ENCODE peak calls at places on chromosomes 12 and 14, in nine cellular contexts. One of them, this sample, is unnamed.

GRCh38 chr12:95815635-95816212 is 25.2 kb upstream of the NTN4 start:
- DNase-seq in transverse colon: no peak
- DNase-seq in HepG2: peak
- DNase-seq in endothelial cell of umbilical vein: peak
- DNase-seq in breast epithelium: no peak
- DNase-seq in GM12892: no peak
- DNase-seq in GM12891: no peak
- DNase-seq in suprapubic skin: no peak
- DNase-seq in stomach: no peak
- DNase-seq in this sample: no peak

GRCh38 chr12:118680361-118680963 is 300.9 kb upstream of the SRRM4 start:
- DNase-seq in suprapubic skin: no peak
- DNase-seq in stomach: no peak
- DNase-seq in HepG2: no peak
- DNase-seq in transverse colon: peak
- DNase-seq in GM12892: no peak
- DNase-seq in GM12891: no peak
- DNase-seq in breast epithelium: no peak
- DNase-seq in endothelial cell of umbilical vein: no peak
- DNase-seq in this sample: no peak

GRCh38 chr14:69261761-69262331 is 1.9 kb downstream of the GALNT16 start:
- DNase-seq in HepG2: peak
- DNase-seq in stomach: no peak
- DNase-seq in GM12891: no peak
- DNase-seq in suprapubic skin: no peak
- DNase-seq in transverse colon: no peak
- DNase-seq in breast epithelium: no peak
- DNase-seq in endothelial cell of umbilical vein: no peak
- DNase-seq in GM12892: no peak
- DNase-seq in this sample: no peak

GRCh38 chr14:54567634-54568561 is 970 bp downstream of the SAMD4A start:
- DNase-seq in GM12891: peak
- DNase-seq in stomach: peak
- DNase-seq in GM12892: peak
- DNase-seq in breast epithelium: peak
- DNase-seq in transverse colon: peak
- DNase-seq in endothelial cell of umbilical vein: peak
- DNase-seq in HepG2: peak
- DNase-seq in suprapubic skin: peak
- DNase-seq in this sample: no peak

GRCh38 chr12:109358154-109358869 is 10.6 kb downstream of the MYO1H start:
- DNase-seq in transverse colon: no peak
- DNase-seq in GM12892: peak
- DNase-seq in breast epithelium: no peak
- DNase-seq in endothelial cell of umbilical vein: peak
- DNase-seq in GM12891: peak
- DNase-seq in suprapubic skin: no peak
- DNase-seq in HepG2: no peak
- DNase-seq in stomach: no peak
- DNase-seq in this sample: no peak

GRCh38 chr14:94598816-94599655 is 13.2 kb upstream of the SERPINA3 start:
- DNase-seq in stomach: peak
- DNase-seq in endothelial cell of umbilical vein: peak
- DNase-seq in transverse colon: peak
- DNase-seq in HepG2: peak
- DNase-seq in breast epithelium: peak
- DNase-seq in GM12892: no peak
- DNase-seq in suprapubic skin: peak
- DNase-seq in GM12891: no peak
- DNase-seq in this sample: peak

GRCh38 chr12:19981944-19982343 is 386.4 kb upstream of the PDE3A start:
- DNase-seq in HepG2: no peak
- DNase-seq in breast epithelium: no peak
- DNase-seq in transverse colon: no peak
- DNase-seq in suprapubic skin: no peak
- DNase-seq in stomach: no peak
- DNase-seq in GM12892: no peak
- DNase-seq in endothelial cell of umbilical vein: no peak
- DNase-seq in GM12891: no peak
- DNase-seq in this sample: no peak

GRCh38 chr12:95820096-95820703 is 29.6 kb upstream of the NTN4 start:
- DNase-seq in endothelial cell of umbilical vein: peak
- DNase-seq in stomach: peak
- DNase-seq in breast epithelium: no peak
- DNase-seq in GM12891: no peak
- DNase-seq in suprapubic skin: no peak
- DNase-seq in HepG2: peak
- DNase-seq in GM12892: no peak
- DNase-seq in transverse colon: peak
- DNase-seq in this sample: no peak

GRCh38 chr12:51814311-51815088 is 34.0 kb downstream of the FIGNL2 start:
- DNase-seq in endothelial cell of umbilical vein: peak
- DNase-seq in breast epithelium: no peak
- DNase-seq in GM12891: peak
- DNase-seq in suprapubic skin: peak
- DNase-seq in stomach: peak
- DNase-seq in GM12892: peak
- DNase-seq in transverse colon: peak
- DNase-seq in HepG2: peak
- DNase-seq in this sample: no peak

GRCh38 chr14:99884834-99885648 is 91.8 kb downstream of the EML1 start:
- DNase-seq in GM12892: peak
- DNase-seq in GM12891: peak
- DNase-seq in suprapubic skin: no peak
- DNase-seq in stomach: no peak
- DNase-seq in breast epithelium: no peak
- DNase-seq in transverse colon: no peak
- DNase-seq in endothelial cell of umbilical vein: peak
- DNase-seq in HepG2: peak
- DNase-seq in this sample: no peak

GRCh38 chr14:100203146-100203545 is 35.8 kb upstream of the YY1 start:
- DNase-seq in transverse colon: no peak
- DNase-seq in HepG2: no peak
- DNase-seq in GM12892: no peak
- DNase-seq in endothelial cell of umbilical vein: no peak
- DNase-seq in suprapubic skin: no peak
- DNase-seq in stomach: no peak
- DNase-seq in breast epithelium: no peak
- DNase-seq in GM12891: no peak
- DNase-seq in this sample: no peak

GRCh38 chr14:98304574-98304973 is 967.4 kb downstream of the BCL11B start:
- DNase-seq in stomach: no peak
- DNase-seq in HepG2: no peak
- DNase-seq in transverse colon: no peak
- DNase-seq in GM12892: no peak
- DNase-seq in GM12891: no peak
- DNase-seq in endothelial cell of umbilical vein: no peak
- DNase-seq in suprapubic skin: no peak
- DNase-seq in breast epithelium: no peak
- DNase-seq in this sample: no peak
- TF ChIP-seq POLR2AphosphoS5 in stomach: no peak
- TF ChIP-seq POLR2AphosphoS5 in HepG2: no peak
- TF ChIP-seq POLR2AphosphoS5 in transverse colon: no peak
- TF ChIP-seq POLR2AphosphoS5 in GM12892: no peak
- TF ChIP-seq POLR2AphosphoS5 in GM12891: no peak
- TF ChIP-seq POLR2AphosphoS5 in endothelial cell of umbilical vein: no peak
- TF ChIP-seq POLR2AphosphoS5 in suprapubic skin: no peak
- TF ChIP-seq POLR2AphosphoS5 in breast epithelium: no peak
- TF ChIP-seq POLR2AphosphoS5 in this sample: no peak

GRCh38 chr12:121432740-121433476 is 33.0 kb downstream of the RNF34 start:
- DNase-seq in endothelial cell of umbilical vein: no peak
- DNase-seq in breast epithelium: no peak
- DNase-seq in stomach: no peak
- DNase-seq in suprapubic skin: no peak
- DNase-seq in HepG2: no peak
- DNase-seq in transverse colon: no peak
- DNase-seq in GM12892: no peak
- DNase-seq in GM12891: no peak
- DNase-seq in this sample: no peak
- TF ChIP-seq POLR2A in endothelial cell of umbilical vein: no peak
- TF ChIP-seq POLR2A in breast epithelium: no peak
- TF ChIP-seq POLR2A in stomach: no peak
- TF ChIP-seq POLR2A in suprapubic skin: no peak
- TF ChIP-seq POLR2A in HepG2: no peak
- TF ChIP-seq POLR2A in transverse colon: no peak
- TF ChIP-seq POLR2A in GM12892: no peak
- TF ChIP-seq POLR2A in GM12891: no peak
- TF ChIP-seq POLR2A in this sample: no peak

GRCh38 chr14:86662334-86662733 is 1132.4 kb downstream of the FLRT2 start:
- DNase-seq in transverse colon: no peak
- DNase-seq in breast epithelium: no peak
- DNase-seq in endothelial cell of umbilical vein: no peak
- DNase-seq in GM12892: no peak
- DNase-seq in suprapubic skin: no peak
- DNase-seq in stomach: no peak
- DNase-seq in GM12891: no peak
- DNase-seq in HepG2: no peak
- DNase-seq in this sample: no peak

DNA sequence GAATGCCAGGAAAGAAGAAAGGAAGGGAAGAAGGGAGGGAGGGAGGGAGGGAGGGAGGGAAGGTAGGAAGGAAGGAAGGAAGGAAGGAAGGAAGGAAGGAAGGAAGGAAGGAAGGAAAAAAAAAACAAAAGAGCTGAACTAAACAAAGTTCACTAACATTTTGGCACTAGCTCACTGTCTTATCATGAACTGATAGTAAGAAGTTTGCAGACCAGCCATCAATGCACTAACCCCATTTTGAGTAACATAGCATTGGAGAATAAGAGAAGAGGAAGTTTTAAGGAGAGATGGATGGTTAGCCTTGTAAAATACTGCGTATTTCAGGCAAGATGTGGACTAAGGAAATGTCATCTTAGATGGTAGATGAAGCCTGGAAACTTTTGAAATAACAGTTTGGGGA is 1136.0 kb downstream of the FLRT2 start:
- DNase-seq in endothelial cell of umbilical vein: no peak
- DNase-seq in GM12891: no peak
- DNase-seq in transverse colon: no peak
- DNase-seq in GM12892: no peak
- DNase-seq in stomach: no peak
- DNase-seq in suprapubic skin: no peak
- DNase-seq in HepG2: no peak
- DNase-seq in breast epithelium: no peak
- DNase-seq in this sample: no peak
- TF ChIP-seq POLR2AphosphoS5 in endothelial cell of umbilical vein: no peak
- TF ChIP-seq POLR2AphosphoS5 in GM12891: no peak
- TF ChIP-seq POLR2AphosphoS5 in transverse colon: no peak
- TF ChIP-seq POLR2AphosphoS5 in GM12892: no peak
- TF ChIP-seq POLR2AphosphoS5 in stomach: no peak
- TF ChIP-seq POLR2AphosphoS5 in suprapubic skin: no peak
- TF ChIP-seq POLR2AphosphoS5 in HepG2: no peak
- TF ChIP-seq POLR2AphosphoS5 in breast epithelium: no peak
- TF ChIP-seq POLR2AphosphoS5 in this sample: no peak

GRCh38 chr12:58504539-58504938 is 415.8 kb downstream of the LRIG3 start:
- DNase-seq in endothelial cell of umbilical vein: peak
- DNase-seq in stomach: no peak
- DNase-seq in breast epithelium: no peak
- DNase-seq in transverse colon: no peak
- DNase-seq in HepG2: no peak
- DNase-seq in GM12892: no peak
- DNase-seq in GM12891: no peak
- DNase-seq in suprapubic skin: no peak
- DNase-seq in this sample: no peak

GRCh38 chr12:58513866-58514265 is 406.4 kb downstream of the LRIG3 start:
- DNase-seq in stomach: no peak
- DNase-seq in GM12892: no peak
- DNase-seq in transverse colon: no peak
- DNase-seq in suprapubic skin: no peak
- DNase-seq in endothelial cell of umbilical vein: no peak
- DNase-seq in breast epithelium: no peak
- DNase-seq in GM12891: no peak
- DNase-seq in HepG2: no peak
- DNase-seq in this sample: peak

GRCh38 chr12:58503731-58504520 is 416.4 kb downstream of the LRIG3 start:
- DNase-seq in GM12891: no peak
- DNase-seq in suprapubic skin: no peak
- DNase-seq in transverse colon: no peak
- DNase-seq in GM12892: no peak
- DNase-seq in endothelial cell of umbilical vein: no peak
- DNase-seq in stomach: no peak
- DNase-seq in HepG2: no peak
- DNase-seq in breast epithelium: no peak
- DNase-seq in this sample: no peak

DNA sequence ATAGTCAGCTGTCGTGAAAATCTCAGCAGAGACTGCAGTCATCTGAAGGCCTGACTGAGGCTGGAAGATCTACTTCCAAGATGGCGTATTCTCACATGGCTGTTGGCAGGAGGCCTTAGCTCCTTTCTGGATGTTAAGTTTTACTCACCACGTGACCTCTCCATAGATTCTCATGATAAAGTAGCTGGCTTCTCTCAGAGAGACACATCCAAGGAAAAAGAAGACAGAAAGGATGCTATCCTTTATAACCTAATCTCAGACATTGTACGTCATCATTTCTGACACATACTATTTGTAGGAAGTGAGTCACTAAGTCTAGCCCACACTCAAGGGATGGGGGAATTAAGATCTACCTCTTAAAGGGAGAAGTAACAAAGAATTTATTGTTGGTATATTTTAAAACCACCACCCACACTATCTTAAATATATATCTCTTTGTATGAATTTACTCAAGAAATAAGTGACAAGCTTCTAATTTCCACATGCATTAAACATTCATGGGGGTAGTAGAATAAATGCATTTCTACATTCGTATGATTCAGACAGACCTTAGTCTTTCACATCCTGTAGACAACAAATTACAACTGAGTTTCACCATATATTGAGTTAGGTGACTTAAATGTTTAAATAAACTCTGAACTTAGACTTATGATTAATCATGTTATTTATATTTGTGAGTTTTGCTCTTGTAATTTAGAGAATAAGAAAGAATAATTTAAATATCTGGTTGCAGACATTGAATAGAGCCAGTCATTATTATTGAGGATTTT is 411.0 kb downstream of the LRIG3 start:
- DNase-seq in breast epithelium: no peak
- DNase-seq in stomach: no peak
- DNase-seq in GM12891: no peak
- DNase-seq in endothelial cell of umbilical vein: peak
- DNase-seq in suprapubic skin: no peak
- DNase-seq in GM12892: no peak
- DNase-seq in HepG2: no peak
- DNase-seq in transverse colon: no peak
- DNase-seq in this sample: no peak
- TF ChIP-seq POLR2A in breast epithelium: no peak
- TF ChIP-seq POLR2A in stomach: no peak
- TF ChIP-seq POLR2A in GM12891: no peak
- TF ChIP-seq POLR2A in endothelial cell of umbilical vein: no peak
- TF ChIP-seq POLR2A in suprapubic skin: no peak
- TF ChIP-seq POLR2A in GM12892: no peak
- TF ChIP-seq POLR2A in HepG2: no peak
- TF ChIP-seq POLR2A in transverse colon: no peak
- TF ChIP-seq POLR2A in this sample: no peak

This sample was measured in esophagus muscularis mucosa.